ENCODE peak calls at places on chromosomes 6 and 20, in five cellular contexts. S is fibroblast of the aortic adventitia, X is OCI-LY7, C is PC-3, B is A549. V is an unnamed sample.

GRCh38 chr20:1345030-1345755 is 16.3 kb upstream of the SDCBP2 start:
- DNase-seq in S (no peak), X (no peak), C (no peak), B (no peak), V (no peak)

GRCh38 chr20:46959081-46959692 is 64.5 kb downstream of the EYA2 start:
- DNase-seq in S (peak), X (no peak), C (peak), B (peak), V (no peak)

GRCh38 chr20:51531141-51531710 is 11.3 kb downstream of the NFATC2 start:
- DNase-seq in S (no peak), X (no peak), C (peak), B (peak), V (no peak)

GRCh38 chr6:150369408-150369807 is 596 bp downstream of the IYD start:
- DNase-seq in S (no peak), X (no peak), C (no peak), B (no peak), V (no peak)

GRCh38 chr6:46044876-46045617 is 29.4 kb upstream of the CLIC5 start:
- DNase-seq in S (peak), X (no peak), C (peak), B (peak), V (no peak)

GRCh38 chr6:8079116-8079515 is 14.9 kb upstream of the BLOC1S5 start:
- DNase-seq in S (no peak), X (no peak), C (no peak), B (no peak), V (no peak)

GRCh38 chr20:48298851-48299484 is 513.7 kb upstream of the SULF2 start:
- DNase-seq in S (peak), X (no peak), C (peak), B (peak), V (no peak)

GRCh38 chr6:34964564-34964963 is 75.5 kb downstream of the ANKS1A start:
- DNase-seq in S (peak), X (no peak), C (no peak), B (no peak), V (no peak)

GRCh38 chr6:47669684-47670515 is 28.5 kb upstream of the ADGRF4 start:
- DNase-seq in S (no peak), X (no peak), C (no peak), B (peak), V (no peak)

GRCh38 chr6:28565823-28566526 is 40.3 kb downstream of the GPX5 start:
- DNase-seq in S (no peak), X (no peak), C (no peak), B (peak), V (no peak)

GRCh38 chr6:100617633-100618348 is 153.1 kb upstream of the SIM1 start:
- DNase-seq in S (no peak), X (no peak), C (peak), B (peak), V (no peak)

GRCh38 chr6:37052027-37052628 is 46.7 kb downstream of the FGD2 start:
- DNase-seq in S (no peak), X (peak), C (no peak), B (peak), V (no peak)

GRCh38 chr6:36817864-36818263 is 21.4 kb downstream of the CPNE5 start:
- DNase-seq in S (no peak), X (no peak), C (no peak), B (no peak), V (no peak)

GRCh38 chr6:41771058-41771983 is 8.4 kb downstream of the FRS3 start:
- DNase-seq in S (no peak), X (no peak), C (no peak), B (no peak), V (no peak)

GRCh38 chr6:21836772-21837460 is 243.4 kb downstream of the SOX4 start:
- DNase-seq in S (no peak), X (no peak), C (no peak), B (no peak), V (no peak)

GRCh38 chr6:101397199-101397598 is 3.7 kb downstream of the GRIK2 start:
- DNase-seq in S (peak), X (peak), C (peak), B (peak), V (no peak)

GRCh38 chr6:89952696-89953095 is 58.4 kb downstream of the GJA10 start:
- DNase-seq in S (no peak), X (no peak), C (peak), B (no peak), V (no peak)

GRCh38 chr6:4472953-4473642 is 303.1 kb upstream of the CDYL start:
- DNase-seq in S (peak), X (no peak), C (no peak), B (no peak), V (no peak)

GRCh38 chr6:110101885-110102284 is 77.6 kb downstream of the WASF1 start:
- DNase-seq in S (no peak), X (peak), C (no peak), B (no peak), V (no peak)

GRCh38 chr20:33209789-33210188 is 7.4 kb upstream of the BPIFA3 start:
- DNase-seq in S (peak), X (peak), C (peak), B (peak), V (no peak)

GRCh38 chr6:33607126-33607783 is 13.9 kb upstream of the ITPR3 start:
- DNase-seq in S (no peak), X (no peak), C (no peak), B (no peak), V (no peak)

GRCh38 chr6:67717281-67717680 is 917.8 kb upstream of the ADGRB3 start:
- DNase-seq in S (peak), X (no peak), C (no peak), B (no peak), V (no peak)

GRCh38 chr6:52482903-52483670 is 62.9 kb downstream of the EFHC1 start:
- DNase-seq in S (no peak), X (no peak), C (peak), B (no peak), V (no peak)

GRCh38 chr6:148351277-148351676 is 8.6 kb downstream of the SASH1 start:
- DNase-seq in S (no peak), X (no peak), C (no peak), B (no peak), V (no peak)

GRCh38 chr6:25404693-25405169 is 125.6 kb downstream of the CARMIL1 start:
- DNase-seq in S (no peak), X (peak), C (no peak), B (no peak), V (peak)

GRCh38 chr6:97187951-97188350 is 95.1 kb downstream of the MMS22L start:
- DNase-seq in S (peak), X (no peak), C (no peak), B (no peak), V (no peak)

GRCh38 chr20:830011-830521 is 3.4 kb upstream of the FAM110A start:
- DNase-seq in S (peak), X (no peak), C (no peak), B (no peak), V (no peak)

GRCh38 chr6:133502451-133503259 is 261.5 kb downstream of the EYA4 start:
- DNase-seq in S (peak), X (no peak), C (peak), B (no peak), V (no peak)

GRCh38 chr20:39822667-39823066 is 860.5 kb downstream of the DHX35 start:
- DNase-seq in S (peak), X (no peak), C (no peak), B (no peak), V (no peak)

GRCh38 chr6:91506509-91506908 is 919.6 kb upstream of the MAP3K7 start:
- DNase-seq in S (no peak), X (no peak), C (peak), B (no peak), V (no peak)

GRCh38 chr6:21188505-21189223 is 404.9 kb upstream of the SOX4 start:
- DNase-seq in S (no peak), X (peak), C (no peak), B (no peak), V (no peak)

GRCh38 chr6:28506807-28507475 is 8.7 kb downstream of the GPX6 start:
- DNase-seq in S (no peak), X (no peak), C (no peak), B (no peak), V (no peak)

GRCh38 chr6:24930386-24930785 is 5.4 kb downstream of the RIPOR2 start:
- DNase-seq in S (peak), X (no peak), C (no peak), B (no peak), V (no peak)

GRCh38 chr6:15427360-15428070 is 181.6 kb downstream of the JARID2 start:
- DNase-seq in S (no peak), X (peak), C (no peak), B (no peak), V (no peak)

GRCh38 chr6:1052262-1052661 is 259.6 kb upstream of the FOXQ1 start:
- DNase-seq in S (no peak), X (no peak), C (no peak), B (no peak), V (no peak)

GRCh38 chr6:96878101-96878500 is 19.6 kb downstream of the NDUFAF4 start:
- DNase-seq in S (no peak), X (no peak), C (no peak), B (no peak), V (no peak)

GRCh38 chr6:145763742-145764141 is 28.4 kb upstream of the EPM2A start:
- DNase-seq in S (no peak), X (no peak), C (no peak), B (no peak), V (no peak)

GRCh38 chr6:145756170-145756662 is 20.9 kb upstream of the EPM2A start:
- DNase-seq in S (peak), X (no peak), C (peak), B (no peak), V (no peak)

GRCh38 chr6:145755682-145756081 is 20.4 kb upstream of the EPM2A start:
- DNase-seq in S (no peak), X (no peak), C (no peak), B (no peak), V (no peak)

GRCh38 chr6:145758086-145758485 is 22.8 kb upstream of the EPM2A start:
- DNase-seq in S (no peak), X (no peak), C (peak), B (no peak), V (no peak)

DNA sequence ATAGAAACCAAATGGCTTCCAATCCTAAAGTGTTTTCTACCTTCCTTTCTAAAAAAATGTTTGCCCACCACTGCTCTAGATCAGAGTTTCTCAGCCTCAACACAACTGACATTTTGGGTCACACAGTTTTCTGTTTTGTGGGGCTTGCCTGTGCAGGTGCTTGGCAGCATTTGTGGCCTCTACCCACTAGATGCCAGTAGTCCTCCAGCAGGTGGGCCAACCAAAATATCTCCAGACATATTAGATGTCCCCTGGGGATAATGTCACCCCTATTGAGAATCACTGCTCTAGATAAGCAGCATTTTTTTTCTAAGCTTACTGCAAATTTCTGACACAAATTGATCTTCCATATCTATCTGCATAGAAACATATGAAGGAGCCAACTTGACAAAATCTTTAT is 26.3 kb upstream of the EPM2A start:
- DNase-seq in S (no peak), X (peak), C (no peak), B (no peak), V (no peak)
- TF ChIP-seq CTCF in S (no peak), X (peak), C (peak), B (no peak), V (no peak)

GRCh38 chr6:40753939-40754448 is 166.8 kb upstream of the LRFN2 start:
- DNase-seq in S (no peak), X (no peak), C (no peak), B (no peak), V (no peak)

GRCh38 chr6:40755749-40756452 is 168.7 kb upstream of the LRFN2 start:
- DNase-seq in S (no peak), X (peak), C (peak), B (no peak), V (no peak)

GRCh38 chr6:40753048-40753447 is 165.9 kb upstream of the LRFN2 start:
- DNase-seq in S (no peak), X (no peak), C (no peak), B (no peak), V (no peak)

GRCh38 chr6:40754481-40755045 is 167.4 kb upstream of the LRFN2 start:
- DNase-seq in S (no peak), X (no peak), C (no peak), B (no peak), V (no peak)

DNA sequence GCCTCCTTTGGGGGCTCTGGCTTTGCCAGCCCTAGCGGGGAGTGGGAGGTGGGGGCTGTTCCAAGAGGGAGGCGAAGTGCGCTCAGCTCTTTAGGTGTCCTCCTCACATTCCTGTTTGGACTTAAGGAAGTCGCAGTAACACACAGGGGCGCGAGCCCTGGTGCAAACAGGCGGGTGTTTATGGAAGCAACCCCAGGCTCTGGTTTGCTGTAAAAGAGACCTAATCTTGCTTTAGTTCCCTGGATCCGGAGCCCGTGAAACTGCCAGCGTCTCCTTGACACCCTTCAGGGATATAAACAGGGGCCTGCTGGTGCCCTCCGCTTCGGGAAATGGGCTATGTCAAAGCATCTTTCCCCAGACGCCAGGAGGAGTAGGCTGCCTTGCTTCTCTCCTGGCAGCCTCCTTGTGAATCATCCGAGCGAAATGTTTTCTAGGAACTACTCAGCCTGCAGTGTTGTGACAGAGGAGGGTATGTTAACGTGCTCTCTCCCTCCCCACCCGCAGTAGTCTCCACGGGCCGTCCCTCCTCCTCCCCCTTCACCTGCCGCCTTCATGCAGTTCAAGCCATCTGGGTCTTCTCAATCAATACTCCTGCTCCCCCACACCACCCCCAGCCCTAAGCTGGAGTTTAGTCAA is 168.0 kb upstream of the LRFN2 start:
- DNase-seq in S (peak), X (no peak), C (no peak), B (no peak), V (no peak)
- TF ChIP-seq CTCF in S (no peak), X (no peak), C (no peak), B (no peak), V (no peak)

DNA sequence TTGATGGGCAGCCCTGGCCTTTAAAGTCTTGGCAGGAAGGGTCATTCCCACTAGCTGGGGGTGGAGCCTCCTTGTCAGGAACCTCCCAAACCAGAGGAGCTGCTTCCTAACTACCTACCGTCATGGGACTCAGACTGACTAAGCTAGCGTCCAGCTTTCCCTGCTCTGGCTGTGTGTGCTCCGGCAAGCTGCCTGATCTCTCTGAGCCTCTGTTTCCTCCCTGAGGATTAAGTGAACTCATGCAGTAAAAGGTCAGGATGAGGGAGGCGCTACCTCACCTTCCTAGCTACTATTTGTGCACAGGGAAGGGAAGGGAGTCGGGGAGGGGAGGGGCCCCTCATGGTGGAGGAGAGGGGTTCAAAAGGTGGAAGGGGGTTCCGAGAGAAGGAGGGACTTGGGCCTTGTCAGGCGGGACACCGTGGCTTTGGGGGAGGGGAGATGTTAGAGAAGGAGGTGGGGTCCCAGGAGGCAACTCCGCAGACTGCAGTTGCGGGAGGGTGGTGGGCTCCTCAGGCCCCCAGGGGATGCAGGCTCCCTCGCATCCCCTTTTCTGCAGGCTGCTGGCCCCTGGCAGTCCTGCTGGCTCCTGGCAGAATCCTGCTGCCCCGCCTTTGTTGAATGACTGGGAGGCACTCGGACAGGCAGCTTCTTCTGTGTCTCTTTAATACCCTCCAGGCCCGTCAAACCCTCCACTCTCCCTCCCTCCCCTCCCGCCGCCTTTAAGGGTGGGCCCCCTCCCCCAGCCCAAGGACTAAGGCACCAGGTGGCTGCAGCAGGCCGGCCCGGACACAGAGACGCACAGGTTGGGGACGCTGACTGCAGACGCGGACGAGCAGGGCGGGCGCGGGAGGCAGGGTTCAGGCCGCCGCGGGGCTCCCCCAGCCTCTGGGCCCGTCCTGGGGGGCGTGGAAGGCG is 9.6 kb downstream of the DUSP15 start:
- DNase-seq in S (peak), X (peak), C (peak), B (peak), V (no peak)
- TF ChIP-seq CTCF in S (no peak), X (no peak), C (no peak), B (no peak), V (no peak)

DNA sequence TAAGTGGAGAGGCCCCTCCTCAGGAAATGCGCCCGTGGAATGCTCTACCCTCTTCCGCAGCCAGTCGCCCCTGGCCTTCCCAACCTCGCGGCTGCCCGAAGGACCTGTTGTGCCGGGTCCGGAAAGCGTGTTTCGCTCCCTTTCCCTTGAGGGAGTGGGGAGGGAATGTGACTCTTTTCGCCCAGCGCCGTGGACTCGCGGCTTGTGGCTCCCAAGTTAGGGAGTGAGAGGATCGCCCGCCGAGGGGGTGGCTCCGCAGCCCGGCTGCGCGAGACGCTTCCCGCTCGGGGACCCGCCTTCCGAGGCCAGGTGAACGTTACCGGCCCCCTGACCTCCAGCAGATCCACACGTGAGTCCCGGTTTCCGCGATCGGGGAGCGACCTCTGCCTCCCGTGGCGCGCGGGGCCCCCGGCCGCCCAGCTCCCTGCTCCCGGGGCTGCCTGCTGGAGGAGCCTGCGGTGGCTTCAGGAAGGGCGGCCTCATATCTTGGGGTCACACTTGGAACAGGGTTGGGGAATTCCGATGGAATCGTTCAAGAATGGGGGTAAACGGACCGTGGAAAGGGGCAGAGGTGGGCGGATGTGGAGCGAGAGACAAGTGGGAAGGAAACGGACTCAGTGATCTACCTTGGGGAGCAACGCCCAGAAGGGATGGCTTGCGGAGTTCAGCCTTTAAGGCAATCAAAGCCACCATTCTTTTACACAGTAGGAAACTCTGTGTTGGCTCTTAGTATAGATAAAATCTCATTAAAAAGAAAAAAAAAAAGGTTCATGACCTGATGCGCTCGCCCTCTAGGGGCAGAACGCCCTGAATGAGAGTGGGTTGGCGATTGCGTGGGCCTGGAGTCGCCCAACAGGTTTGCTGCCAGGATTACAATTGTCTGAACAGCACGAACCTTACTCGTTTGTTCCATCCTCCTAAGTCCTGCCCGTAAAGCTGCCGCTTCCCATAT is 887 bp downstream of the TPD52L1 start:
- DNase-seq in S (peak), X (peak), C (peak), B (peak), V (no peak)
- TF ChIP-seq CTCF in S (no peak), X (peak), C (peak), B (peak), V (no peak)

GRCh38 chr6:16712931-16713484 is 48.3 kb downstream of the ATXN1 start:
- DNase-seq in S (peak), X (no peak), C (peak), B (peak), V (no peak)
- TF ChIP-seq CTCF in S (peak), X (peak), C (peak), B (peak), V (no peak)

GRCh38 chr20:58228484-58229197 is at the start of gene ANKRD60:
- DNase-seq in S (peak), X (no peak), C (no peak), B (no peak), V (peak)
- TF ChIP-seq CTCF in S (no peak), X (no peak), C (no peak), B (no peak), V (no peak)

V was measured in activated B cell treated with CpG ODN at 0.5 μM for 24 hours.